ENCODE peak calls at places on chromosome 4, in seven cellular contexts. One of them, this sample, is unnamed.
A peak's percentile ranks its signal among the peaks of the same experiment; 100 is the strongest.

GRCh38 chr4:73066928-73067327 is 2.6 kb downstream of the COX18 start:
- DNase-seq in esophagus muscularis mucosa: no peak
- DNase-seq in uterus: no peak
- DNase-seq in psoas muscle: no peak
- DNase-seq in right atrium auricular region: no peak
- DNase-seq in neuronal stem cell: no peak
- DNase-seq in DND-41: no peak
- DNase-seq in this sample: no peak

GRCh38 chr4:184103755-184104367 is 113.8 kb downstream of the ENPP6 start:
- DNase-seq in esophagus muscularis mucosa: no peak
- DNase-seq in uterus: no peak
- DNase-seq in psoas muscle: no peak
- DNase-seq in right atrium auricular region: no peak
- DNase-seq in neuronal stem cell: no peak
- DNase-seq in DND-41: no peak
- DNase-seq in this sample: no peak

GRCh38 chr4:38279650-38280322 is 319.6 kb downstream of the PTTG2 start:
- DNase-seq in esophagus muscularis mucosa: no peak
- DNase-seq in uterus: no peak
- DNase-seq in psoas muscle: no peak
- DNase-seq in right atrium auricular region: no peak
- DNase-seq in neuronal stem cell: no peak
- DNase-seq in DND-41: no peak
- DNase-seq in this sample: no peak

GRCh38 chr4:134544303-134544761 is 342.7 kb upstream of the PABPC4L start:
- DNase-seq in esophagus muscularis mucosa: no peak
- DNase-seq in uterus: no peak
- DNase-seq in psoas muscle: no peak
- DNase-seq in right atrium auricular region: no peak
- DNase-seq in neuronal stem cell: no peak
- DNase-seq in DND-41: no peak
- DNase-seq in this sample: no peak

GRCh38 chr4:8156617-8157016 is 2.0 kb downstream of the ABLIM2 start:
- DNase-seq in esophagus muscularis mucosa: no peak
- DNase-seq in uterus: no peak
- DNase-seq in psoas muscle: peak; percentile 76
- DNase-seq in right atrium auricular region: no peak
- DNase-seq in neuronal stem cell: no peak
- DNase-seq in DND-41: no peak
- DNase-seq in this sample: no peak

GRCh38 chr4:88599714-88600113 is 7.4 kb downstream of the HERC3 start:
- DNase-seq in esophagus muscularis mucosa: no peak
- DNase-seq in uterus: no peak
- DNase-seq in psoas muscle: no peak
- DNase-seq in right atrium auricular region: no peak
- DNase-seq in neuronal stem cell: no peak
- DNase-seq in DND-41: no peak
- DNase-seq in this sample: no peak

GRCh38 chr4:19739101-19739651 is 512.5 kb upstream of the SLIT2 start:
- DNase-seq in esophagus muscularis mucosa: no peak
- DNase-seq in uterus: no peak
- DNase-seq in psoas muscle: no peak
- DNase-seq in right atrium auricular region: no peak
- DNase-seq in neuronal stem cell: no peak
- DNase-seq in DND-41: peak; percentile 52
- DNase-seq in this sample: no peak

GRCh38 chr4:1029957-1030520 is 18.6 kb downstream of the FGFRL1 start:
- DNase-seq in esophagus muscularis mucosa: no peak
- DNase-seq in uterus: no peak
- DNase-seq in psoas muscle: no peak
- DNase-seq in right atrium auricular region: no peak
- DNase-seq in neuronal stem cell: no peak
- DNase-seq in DND-41: no peak
- DNase-seq in this sample: no peak

GRCh38 chr4:100977746-100978397 is 369.5 kb downstream of the PPP3CA start:
- DNase-seq in esophagus muscularis mucosa: no peak
- DNase-seq in uterus: no peak
- DNase-seq in psoas muscle: no peak
- DNase-seq in right atrium auricular region: no peak
- DNase-seq in neuronal stem cell: no peak
- DNase-seq in DND-41: no peak
- DNase-seq in this sample: no peak

GRCh38 chr4:97531351-97531750 is 611.9 kb downstream of the STPG2 start:
- DNase-seq in esophagus muscularis mucosa: no peak
- DNase-seq in uterus: no peak
- DNase-seq in psoas muscle: no peak
- DNase-seq in right atrium auricular region: no peak
- DNase-seq in neuronal stem cell: no peak
- DNase-seq in DND-41: no peak
- DNase-seq in this sample: no peak

GRCh38 chr4:133581971-133582619 is 433.0 kb downstream of the PCDH10 start:
- DNase-seq in esophagus muscularis mucosa: no peak
- DNase-seq in uterus: no peak
- DNase-seq in psoas muscle: no peak
- DNase-seq in right atrium auricular region: no peak
- DNase-seq in neuronal stem cell: no peak
- DNase-seq in DND-41: no peak
- DNase-seq in this sample: no peak

GRCh38 chr4:52076731-52077130 is 25.6 kb downstream of the SPATA18 start:
- DNase-seq in esophagus muscularis mucosa: no peak
- DNase-seq in uterus: no peak
- DNase-seq in psoas muscle: peak; percentile 11
- DNase-seq in right atrium auricular region: no peak
- DNase-seq in neuronal stem cell: peak; percentile 35
- DNase-seq in DND-41: no peak
- DNase-seq in this sample: no peak

GRCh38 chr4:76199664-76200211 is 13.9 kb downstream of the SCARB2 start:
- DNase-seq in esophagus muscularis mucosa: peak; percentile 87
- DNase-seq in uterus: no peak
- DNase-seq in psoas muscle: no peak
- DNase-seq in right atrium auricular region: no peak
- DNase-seq in neuronal stem cell: no peak
- DNase-seq in DND-41: no peak
- DNase-seq in this sample: peak; percentile 20

GRCh38 chr4:8671712-8672290 is 79.2 kb downstream of the CPZ start:
- DNase-seq in esophagus muscularis mucosa: no peak
- DNase-seq in uterus: no peak
- DNase-seq in psoas muscle: no peak
- DNase-seq in right atrium auricular region: no peak
- DNase-seq in neuronal stem cell: no peak
- DNase-seq in DND-41: no peak
- DNase-seq in this sample: no peak

GRCh38 chr4:140049924-140050681 is 103.9 kb downstream of the MAML3 start:
- DNase-seq in esophagus muscularis mucosa: no peak
- DNase-seq in uterus: no peak
- DNase-seq in psoas muscle: no peak
- DNase-seq in right atrium auricular region: no peak
- DNase-seq in neuronal stem cell: no peak
- DNase-seq in DND-41: peak; percentile 64
- DNase-seq in this sample: no peak

GRCh38 chr4:140151700-140152014 is 2.3 kb downstream of the MAML3 start:
- DNase-seq in esophagus muscularis mucosa: peak; percentile 96
- DNase-seq in uterus: peak; percentile 78
- DNase-seq in psoas muscle: peak; percentile 68
- DNase-seq in right atrium auricular region: peak; percentile 79
- DNase-seq in neuronal stem cell: no peak
- DNase-seq in DND-41: peak; percentile 87
- DNase-seq in this sample: no peak

GRCh38 chr4:110142461-110142860 is 56.0 kb downstream of the ELOVL6 start:
- DNase-seq in esophagus muscularis mucosa: no peak
- DNase-seq in uterus: no peak
- DNase-seq in psoas muscle: no peak
- DNase-seq in right atrium auricular region: no peak
- DNase-seq in neuronal stem cell: no peak
- DNase-seq in DND-41: no peak
- DNase-seq in this sample: no peak

GRCh38 chr4:159070742-159071141 is 32.1 kb upstream of the RAPGEF2 start:
- DNase-seq in esophagus muscularis mucosa: peak; percentile 42
- DNase-seq in uterus: no peak
- DNase-seq in psoas muscle: no peak
- DNase-seq in right atrium auricular region: no peak
- DNase-seq in neuronal stem cell: no peak
- DNase-seq in DND-41: no peak
- DNase-seq in this sample: no peak

GRCh38 chr4:54439831-54440243 is 210.7 kb downstream of the PDGFRA start:
- DNase-seq in esophagus muscularis mucosa: no peak
- DNase-seq in uterus: peak; percentile 15
- DNase-seq in psoas muscle: peak; percentile 22
- DNase-seq in right atrium auricular region: peak; percentile 68
- DNase-seq in neuronal stem cell: peak; percentile 5
- DNase-seq in DND-41: no peak
- DNase-seq in this sample: no peak

GRCh38 chr4:82293304-82293703 is 80.5 kb downstream of the HNRNPD start:
- DNase-seq in esophagus muscularis mucosa: no peak
- DNase-seq in uterus: no peak
- DNase-seq in psoas muscle: no peak
- DNase-seq in right atrium auricular region: no peak
- DNase-seq in neuronal stem cell: no peak
- DNase-seq in DND-41: no peak
- DNase-seq in this sample: peak; percentile 56

GRCh38 chr4:153467154-153467896 is 1.2 kb downstream of the TMEM131L start:
- DNase-seq in esophagus muscularis mucosa: no peak
- DNase-seq in uterus: peak; percentile 45
- DNase-seq in psoas muscle: peak; percentile 45
- DNase-seq in right atrium auricular region: no peak
- DNase-seq in neuronal stem cell: no peak
- DNase-seq in DND-41: peak; percentile 60
- DNase-seq in this sample: peak; percentile 40

GRCh38 chr4:97457253-97457652 is 686.0 kb downstream of the STPG2 start:
- DNase-seq in esophagus muscularis mucosa: no peak
- DNase-seq in uterus: no peak
- DNase-seq in psoas muscle: no peak
- DNase-seq in right atrium auricular region: no peak
- DNase-seq in neuronal stem cell: no peak
- DNase-seq in DND-41: no peak
- DNase-seq in this sample: no peak

GRCh38 chr4:2343476-2343875 is 75.0 kb downstream of the ZFYVE28 start:
- DNase-seq in esophagus muscularis mucosa: no peak
- DNase-seq in uterus: no peak
- DNase-seq in psoas muscle: no peak
- DNase-seq in right atrium auricular region: peak; percentile 34
- DNase-seq in neuronal stem cell: no peak
- DNase-seq in DND-41: peak; percentile 2
- DNase-seq in this sample: no peak
- H3K27ac ChIP-seq in esophagus muscularis mucosa: no peak overlapping the region
- H3K27ac ChIP-seq in uterus: no peak overlapping the region
- H3K27ac ChIP-seq in psoas muscle: no peak overlapping the region
- H3K27ac ChIP-seq in right atrium auricular region: no peak overlapping the region
- H3K27ac ChIP-seq in neuronal stem cell: no peak overlapping the region
- H3K27ac ChIP-seq in DND-41: no peak overlapping the region
- H3K27ac ChIP-seq in this sample: no peak overlapping the region

DNA sequence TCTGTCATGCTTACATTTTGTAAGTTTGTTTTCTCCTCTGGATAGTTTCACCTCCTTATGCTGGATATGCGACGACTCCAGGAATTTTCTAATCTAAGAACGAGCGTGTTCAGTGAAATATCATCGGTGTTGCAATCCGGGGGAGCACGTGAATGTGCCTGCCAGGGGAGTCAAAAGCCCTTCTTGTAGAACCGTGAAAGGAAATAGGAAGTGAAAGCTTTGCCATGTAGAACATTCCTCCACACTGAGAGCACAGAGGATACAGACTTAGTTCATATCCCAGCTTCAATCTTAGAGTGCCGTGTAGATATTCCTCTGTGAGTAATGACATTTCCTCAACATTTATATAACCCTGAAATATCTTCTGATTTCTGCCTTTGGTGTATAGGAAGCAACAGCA is 121.2 kb downstream of the VEGFC start:
- DNase-seq in esophagus muscularis mucosa: no peak
- DNase-seq in uterus: peak; percentile 67
- DNase-seq in psoas muscle: no peak
- DNase-seq in right atrium auricular region: no peak
- DNase-seq in neuronal stem cell: no peak
- DNase-seq in DND-41: no peak
- DNase-seq in this sample: no peak
- H3K4me1 ChIP-seq in esophagus muscularis mucosa: peaks cover 2% of the 10 kb centered on the region
- H3K4me1 ChIP-seq in uterus: no peaks in the 10 kb centered on the region
- H3K4me1 ChIP-seq in psoas muscle: no peaks in the 10 kb centered on the region
- H3K4me1 ChIP-seq in right atrium auricular region: no peaks in the 10 kb centered on the region
- H3K4me1 ChIP-seq in neuronal stem cell: no peaks in the 10 kb centered on the region
- H3K4me1 ChIP-seq in DND-41: no peaks in the 10 kb centered on the region
- H3K4me1 ChIP-seq in this sample: no peaks in the 10 kb centered on the region

DNA sequence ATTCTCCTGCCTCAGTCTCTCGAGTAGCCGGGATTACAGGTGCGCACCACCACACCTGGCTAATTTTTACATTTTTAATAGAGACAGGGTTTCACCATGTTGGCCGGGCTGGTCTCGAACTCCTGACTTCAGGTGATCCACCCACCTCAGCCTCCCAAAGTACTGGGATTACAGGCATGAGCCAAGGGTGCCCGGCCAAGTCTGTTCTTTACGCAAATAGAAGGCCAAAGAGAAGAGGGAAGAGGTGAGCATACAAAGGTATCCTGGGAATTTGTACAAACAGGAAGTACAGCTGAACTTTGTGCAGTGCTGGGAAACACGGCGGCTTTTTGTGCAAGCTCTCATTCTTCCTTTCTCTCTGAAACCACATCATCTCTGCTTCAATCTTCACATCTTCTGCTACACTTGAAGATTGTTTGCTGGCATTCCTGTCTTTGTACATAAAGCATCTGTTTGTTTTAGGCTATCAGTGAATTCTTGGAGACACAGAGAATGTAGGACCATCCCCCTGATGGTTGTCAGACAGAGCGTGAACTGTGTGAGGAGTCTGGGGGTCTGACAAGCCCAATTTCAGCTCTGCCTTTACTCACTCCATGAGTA is 71.9 kb upstream of the PRSS48 start:
- DNase-seq in esophagus muscularis mucosa: peak; percentile 80
- DNase-seq in uterus: no peak
- DNase-seq in psoas muscle: no peak
- DNase-seq in right atrium auricular region: no peak
- DNase-seq in neuronal stem cell: no peak
- DNase-seq in DND-41: no peak
- DNase-seq in this sample: no peak
- H3K27ac ChIP-seq in esophagus muscularis mucosa: no peak overlapping the region
- H3K27ac ChIP-seq in uterus: peak overlapping the region; percentile 25
- H3K27ac ChIP-seq in psoas muscle: peak overlapping the region; percentile 3
- H3K27ac ChIP-seq in right atrium auricular region: peak overlapping the region; percentile 17
- H3K27ac ChIP-seq in neuronal stem cell: no peak overlapping the region
- H3K27ac ChIP-seq in DND-41: no peak overlapping the region
- H3K27ac ChIP-seq in this sample: no peak overlapping the region

GRCh38 chr4:6909113-6909969 is at the start of gene TBC1D14:
- DNase-seq in esophagus muscularis mucosa: peak; percentile 97
- DNase-seq in uterus: peak; percentile 87
- DNase-seq in psoas muscle: peak; percentile 90
- DNase-seq in right atrium auricular region: peak; percentile 85
- DNase-seq in neuronal stem cell: peak; percentile 89
- DNase-seq in DND-41: peak; percentile 89
- DNase-seq in this sample: peak; percentile 91

GRCh38 chr4:6910340-6910959 is 824 bp downstream of the TBC1D14 start:
- DNase-seq in esophagus muscularis mucosa: no peak
- DNase-seq in uterus: no peak
- DNase-seq in psoas muscle: no peak
- DNase-seq in right atrium auricular region: no peak
- DNase-seq in neuronal stem cell: no peak
- DNase-seq in DND-41: peak; percentile 32
- DNase-seq in this sample: no peak

GRCh38 chr4:6909970-6910339 is 329 bp downstream of the TBC1D14 start:
- DNase-seq in esophagus muscularis mucosa: no peak
- DNase-seq in uterus: no peak
- DNase-seq in psoas muscle: peak; percentile 42
- DNase-seq in right atrium auricular region: no peak
- DNase-seq in neuronal stem cell: no peak
- DNase-seq in DND-41: peak; percentile 49
- DNase-seq in this sample: no peak

GRCh38 chr4:6907658-6908191 is 1.9 kb upstream of the TBC1D14 start:
- DNase-seq in esophagus muscularis mucosa: no peak
- DNase-seq in uterus: no peak
- DNase-seq in psoas muscle: no peak
- DNase-seq in right atrium auricular region: no peak
- DNase-seq in neuronal stem cell: no peak
- DNase-seq in DND-41: no peak
- DNase-seq in this sample: no peak

GRCh38 chr4:6908397-6909112 is 1.1 kb upstream of the TBC1D14 start:
- DNase-seq in esophagus muscularis mucosa: no peak
- DNase-seq in uterus: no peak
- DNase-seq in psoas muscle: no peak
- DNase-seq in right atrium auricular region: no peak
- DNase-seq in neuronal stem cell: no peak
- DNase-seq in DND-41: no peak
- DNase-seq in this sample: no peak
- H3K4me1 ChIP-seq in esophagus muscularis mucosa: peaks cover 22% of the 10 kb centered on the region
- H3K4me1 ChIP-seq in uterus: peaks cover 6% of the 10 kb centered on the region
- H3K4me1 ChIP-seq in psoas muscle: peaks cover 41% of the 10 kb centered on the region
- H3K4me1 ChIP-seq in right atrium auricular region: peaks cover 44% of the 10 kb centered on the region
- H3K4me1 ChIP-seq in neuronal stem cell: peaks cover 12% of the 10 kb centered on the region
- H3K4me1 ChIP-seq in DND-41: peaks cover 25% of the 10 kb centered on the region
- H3K4me1 ChIP-seq in this sample: peaks cover 61% of the 10 kb centered on the region

This sample was measured in CD4-positive, CD25-positive, alpha-beta regulatory T cell.